ENCODE peak calls at places on chromosomes 7 and 10, in six cellular contexts. D is IMR-90, R is cardiac muscle cell, Y is bronchial epithelial cell, Q is PC-9, S is H1. N is an unnamed sample. For H3K36me3, the result is how much of the 10 kb centered on the place peaks cover.

GRCh38 chr7:149716007-149716931 is 57.1 kb downstream of the ZNF467 start:
- DNase-seq in D (peak), R (no peak), Y (peak), Q (no peak), S (no peak), N (no peak)

GRCh38 chr10:58435297-58435696 is 50.1 kb downstream of the TFAM start:
- DNase-seq in D (peak), R (peak), Y (peak), Q (peak), S (no peak), N (peak)

GRCh38 chr7:48337012-48337621 is 165.9 kb downstream of the ABCA13 start:
- DNase-seq in D (peak), R (peak), Y (peak), Q (no peak), S (no peak), N (no peak)

GRCh38 chr7:98719396-98719795 is 102.3 kb downstream of the NPTX2 start:
- DNase-seq in D (no peak), R (no peak), Y (no peak), Q (peak), S (no peak), N (no peak)

GRCh38 chr10:6074489-6075301 is 12.5 kb upstream of the IL2RA start:
- DNase-seq in D (peak), R (peak), Y (peak), Q (no peak), S (no peak), N (no peak)

GRCh38 chr10:43965033-43965917 is 316.6 kb upstream of the ZNF32 start:
- DNase-seq in D (peak), R (peak), Y (no peak), Q (no peak), S (no peak), N (no peak)

GRCh38 chr7:94095359-94096009 is 91.3 kb upstream of the BET1 start:
- DNase-seq in D (no peak), R (no peak), Y (no peak), Q (no peak), S (no peak), N (no peak)

GRCh38 chr7:84507529-84507928 is 312.9 kb upstream of the SEMA3A start:
- DNase-seq in D (no peak), R (no peak), Y (no peak), Q (no peak), S (no peak), N (no peak)

GRCh38 chr7:149872419-149873073 is 1.2 kb upstream of the ATP6V0E2 start:
- DNase-seq in D (peak), R (peak), Y (peak), Q (peak), S (no peak), N (peak)

GRCh38 chr7:134742688-134743350 is 36.6 kb upstream of the CALD1 start:
- DNase-seq in D (peak), R (peak), Y (no peak), Q (no peak), S (no peak), N (no peak)

GRCh38 chr10:89165923-89166322 is 41.2 kb downstream of the CH25H start:
- DNase-seq in D (peak), R (no peak), Y (peak), Q (no peak), S (no peak), N (no peak)

GRCh38 chr10:43265799-43266721 is 805 bp downstream of the RASGEF1A start:
- DNase-seq in D (no peak), R (no peak), Y (no peak), Q (peak), S (no peak), N (no peak)

GRCh38 chr7:157888579-157888978 is 551.8 kb downstream of the DNAJB6 start:
- DNase-seq in D (no peak), R (no peak), Y (no peak), Q (no peak), S (no peak), N (no peak)

GRCh38 chr10:78541528-78542470 is 508.1 kb downstream of the RPS24 start:
- DNase-seq in D (peak), R (peak), Y (no peak), Q (peak), S (no peak), N (no peak)

GRCh38 chr10:89869180-89869579 is 167.8 kb downstream of the KIF20B start:
- DNase-seq in D (no peak), R (peak), Y (no peak), Q (no peak), S (no peak), N (no peak)

GRCh38 chr7:128861957-128862570 is 592 bp upstream of the ATP6V1F start:
- DNase-seq in D (no peak), R (no peak), Y (no peak), Q (no peak), S (no peak), N (no peak)

GRCh38 chr7:133240302-133240701 is 12.6 kb upstream of the EXOC4 start:
- DNase-seq in D (no peak), R (no peak), Y (no peak), Q (no peak), S (no peak), N (no peak)

GRCh38 chr10:72611783-72612182 is 14.1 kb downstream of the MICU1 start:
- DNase-seq in D (no peak), R (peak), Y (no peak), Q (no peak), S (no peak), N (peak)

GRCh38 chr10:132303361-132304115 is 4.2 kb downstream of the STK32C start:
- DNase-seq in D (no peak), R (no peak), Y (no peak), Q (no peak), S (no peak), N (no peak)

GRCh38 chr10:47049056-47049851 is 138.0 kb downstream of the PTPN20 start:
- DNase-seq in D (no peak), R (no peak), Y (no peak), Q (no peak), S (no peak), N (no peak)

GRCh38 chr10:86824151-86824550 is 67.7 kb downstream of the BMPR1A start:
- DNase-seq in D (no peak), R (no peak), Y (peak), Q (no peak), S (no peak), N (no peak)

GRCh38 chr10:74056081-74056818 is 58.3 kb downstream of the VCL start:
- DNase-seq in D (peak), R (peak), Y (peak), Q (peak), S (no peak), N (no peak)

GRCh38 chr10:79063071-79063491 is 5.7 kb upstream of the ZMIZ1 start:
- DNase-seq in D (no peak), R (no peak), Y (no peak), Q (no peak), S (no peak), N (peak)

GRCh38 chr10:31708513-31708912 is 220.1 kb downstream of the ARHGAP12 start:
- DNase-seq in D (no peak), R (no peak), Y (no peak), Q (no peak), S (no peak), N (no peak)

GRCh38 chr7:17679427-17679826 is 260.9 kb downstream of the SNX13 start:
- DNase-seq in D (no peak), R (peak), Y (no peak), Q (peak), S (no peak), N (no peak)

GRCh38 chr10:120614685-120615084 is 157.7 kb downstream of the PLPP4 start:
- DNase-seq in D (no peak), R (no peak), Y (no peak), Q (no peak), S (no peak), N (no peak)

GRCh38 chr7:117061751-117062150 is 108.5 kb downstream of the ST7 start:
- DNase-seq in D (peak), R (no peak), Y (peak), Q (no peak), S (no peak), N (no peak)

GRCh38 chr10:101783736-101784118 is 481 bp upstream of the NPM3 start:
- DNase-seq in D (peak), R (peak), Y (peak), Q (no peak), S (no peak), N (no peak)

GRCh38 chr10:113471241-113471996 is 81.4 kb upstream of the HABP2 start:
- DNase-seq in D (no peak), R (no peak), Y (no peak), Q (no peak), S (no peak), N (no peak)

GRCh38 chr7:116529250-116529649 is 4.4 kb downstream of the CAV1 start:
- DNase-seq in D (no peak), R (no peak), Y (no peak), Q (no peak), S (no peak), N (no peak)

GRCh38 chr7:158595068-158595467 is 7.4 kb upstream of the PTPRN2 start:
- DNase-seq in D (peak), R (peak), Y (peak), Q (peak), S (no peak), N (no peak)

GRCh38 chr10:126504051-126504760 is 115.9 kb upstream of the ADAM12 start:
- DNase-seq in D (peak), R (peak), Y (peak), Q (peak), S (no peak), N (peak)

GRCh38 chr10:91556691-91557529 is 76.0 kb downstream of the PPP1R3C start:
- DNase-seq in D (no peak), R (no peak), Y (peak), Q (no peak), S (no peak), N (no peak)

GRCh38 chr10:91558473-91558872 is 74.4 kb downstream of the PPP1R3C start:
- DNase-seq in D (no peak), R (no peak), Y (no peak), Q (no peak), S (no peak), N (no peak)

GRCh38 chr10:91559170-91559569 is 73.7 kb downstream of the PPP1R3C start:
- DNase-seq in D (no peak), R (no peak), Y (no peak), Q (no peak), S (no peak), N (no peak)

GRCh38 chr10:91559750-91560149 is 73.1 kb downstream of the PPP1R3C start:
- DNase-seq in D (no peak), R (no peak), Y (no peak), Q (no peak), S (no peak), N (no peak)

GRCh38 chr10:91557540-91558231 is 75.2 kb downstream of the PPP1R3C start:
- DNase-seq in D (no peak), R (no peak), Y (no peak), Q (no peak), S (no peak), N (no peak)
- H3K4me3 ChIP-seq in D (no peak), R (no peak), Y (no peak), Q (no peak), S (no peak), N (no peak)

GRCh38 chr7:88933285-88933684 is 137.7 kb upstream of the TEX47 start:
- DNase-seq in D (no peak), R (no peak), Y (no peak), Q (no peak), S (no peak), N (no peak)
- TF ChIP-seq CTCF in D (no peak), R (no peak), Y (no peak), Q (no peak), S (no peak), N (no peak)

GRCh38 chr7:139597028-139597427 is 73.5 kb downstream of the CLEC2L start:
- DNase-seq in D (no peak), R (no peak), Y (no peak), Q (no peak), S (no peak), N (no peak)
- H3K36me3 ChIP-seq in D (half or more), R (half or more), Y (under half), Q (under half), S (under half), N (under half)

DNA sequence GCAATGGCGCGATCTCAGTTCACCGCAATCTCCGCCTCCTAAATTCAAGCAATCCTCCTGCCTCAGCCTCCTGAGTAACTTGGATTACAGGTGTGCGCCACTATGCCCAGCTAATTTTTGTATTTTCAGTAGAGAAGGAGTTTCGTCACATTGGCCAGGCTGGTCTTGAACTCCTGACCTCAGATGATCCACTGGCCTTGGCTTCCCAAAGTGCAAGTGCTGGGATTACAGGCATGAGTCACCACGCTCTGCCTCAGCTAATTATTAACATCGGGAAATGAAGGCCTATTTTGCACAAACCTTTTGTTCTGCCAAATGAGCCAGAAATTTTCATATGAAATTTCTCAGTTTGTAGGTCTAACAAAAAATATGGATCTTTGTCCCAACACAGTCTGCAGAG is 106.7 kb upstream of the ODAD2 start:
- DNase-seq in D (no peak), R (no peak), Y (no peak), Q (no peak), S (no peak), N (no peak)
- H3K4me3 ChIP-seq in D (no peak), R (no peak), Y (no peak), Q (no peak), S (no peak), N (no peak)

DNA sequence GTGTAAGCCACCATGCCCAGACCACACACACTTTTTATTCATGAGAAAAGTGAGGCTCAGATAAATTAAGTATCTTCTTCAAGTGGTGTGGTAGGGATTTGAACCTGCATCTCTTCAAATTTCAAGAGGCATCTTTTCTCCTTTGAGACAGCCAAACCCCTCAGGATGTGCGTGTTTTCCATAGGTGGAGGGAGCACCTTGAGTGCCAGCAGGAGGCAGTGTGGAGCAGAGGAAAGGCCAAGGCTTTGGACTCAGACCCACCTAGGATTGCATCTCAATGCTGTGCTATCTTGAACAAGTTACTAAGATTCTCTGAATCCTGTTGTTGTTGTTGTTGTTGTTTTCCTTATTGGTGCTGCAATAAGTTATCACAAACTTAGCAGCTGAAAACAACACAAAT is 40.2 kb upstream of the MYL10 start:
- DNase-seq in D (no peak), R (no peak), Y (no peak), Q (no peak), S (no peak), N (no peak)
- TF ChIP-seq CTCF in D (peak), R (peak), Y (peak), Q (peak), S (peak), N (peak)

DNA sequence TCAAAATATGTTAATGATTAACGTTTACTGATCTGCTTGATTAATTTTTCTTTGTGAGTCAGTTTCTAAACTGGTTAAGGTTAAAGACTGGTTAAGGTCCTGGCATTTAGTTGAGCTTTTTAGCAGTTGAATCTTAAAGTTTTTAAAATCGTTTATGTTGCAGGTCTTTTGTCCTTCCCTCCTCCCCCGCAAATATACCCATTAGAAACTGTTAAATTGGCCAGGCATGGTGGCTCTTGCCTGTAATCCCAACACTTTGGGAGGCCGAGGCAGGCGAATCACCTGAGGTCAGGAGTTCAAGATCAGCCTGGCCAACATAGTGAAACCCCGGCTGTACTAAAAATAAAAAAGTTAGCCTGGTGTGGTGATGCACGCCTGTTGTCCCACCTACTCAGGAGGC is 100.9 kb downstream of the PODXL start:
- DNase-seq in D (no peak), R (no peak), Y (no peak), Q (no peak), S (no peak), N (no peak)
- H3K36me3 ChIP-seq in D (under half), R (under half), Y (under half), Q (under half), S (under half), N (under half)

DNA sequence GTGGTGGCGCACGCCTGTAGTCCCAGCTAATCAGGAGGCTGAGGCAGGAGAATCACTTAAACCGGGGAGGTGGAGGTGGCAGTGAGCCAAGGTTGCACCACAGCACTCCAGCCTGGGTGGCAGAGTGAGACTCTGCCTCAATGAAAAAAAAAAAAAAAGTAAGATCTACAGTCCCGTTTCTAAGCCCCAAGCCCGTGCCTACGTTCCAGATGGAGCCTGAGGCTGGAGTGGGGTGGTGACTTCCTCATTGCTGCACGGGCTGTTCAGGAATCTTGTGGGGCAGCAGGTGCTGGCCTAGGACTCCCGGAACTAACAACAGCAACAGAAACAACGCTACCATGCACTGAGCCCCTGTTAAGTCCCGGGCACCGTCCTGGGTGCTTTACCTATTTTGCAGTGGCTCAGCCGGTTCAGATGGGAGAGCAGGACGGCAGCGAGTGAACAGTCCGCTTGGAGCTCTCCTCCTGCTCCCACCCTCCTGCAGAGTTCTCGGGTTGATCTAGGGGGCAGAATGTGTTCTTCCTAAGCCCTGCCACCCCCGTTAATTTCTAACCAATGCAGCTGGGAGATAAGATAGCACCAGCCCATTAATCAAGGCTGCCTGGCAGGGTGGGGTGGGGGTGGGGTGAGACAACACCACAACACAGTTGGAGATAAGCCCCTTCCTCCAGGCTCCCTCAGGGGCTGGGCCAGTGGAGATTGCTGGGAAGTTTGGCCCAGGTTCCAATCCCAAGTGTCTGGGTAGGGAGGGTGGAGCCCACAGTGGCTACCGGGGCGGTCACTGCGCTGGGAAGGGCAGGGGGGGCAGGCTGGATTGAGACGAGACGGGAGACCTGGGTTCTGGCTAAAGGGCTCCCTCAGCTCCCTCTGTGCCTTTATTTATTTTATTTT is 17.0 kb upstream of the SFRP5 start:
- DNase-seq in D (no peak), R (peak), Y (no peak), Q (no peak), S (no peak), N (peak)
- H3K4me3 ChIP-seq in D (no peak), R (no peak), Y (no peak), Q (no peak), S (no peak), N (no peak)

GRCh38 chr7:46776790-46777189 is 805.1 kb downstream of the TNS3 start:
- DNase-seq in D (peak), R (peak), Y (peak), Q (no peak), S (no peak), N (no peak)
- TF ChIP-seq CTCF in D (peak), R (peak), Y (peak), Q (peak), S (peak), N (peak)

GRCh38 chr10:60144099-60144498 is 237.7 kb upstream of the CCDC6 start:
- DNase-seq in D (no peak), R (no peak), Y (no peak), Q (no peak), S (no peak), N (no peak)
- H3K36me3 ChIP-seq in D (under half), R (under half), Y (under half), Q (under half), S (under half), N (under half)

N was measured in BE2C.